ENCODE peak calls at places on chromosomes 13 and 19, in five cellular contexts. One of them, this sample, is unnamed.

GRCh38 chr13:112079696-112080095 is 12.7 kb downstream of the SOX1 start:
- DNase-seq in A549: no peak
- DNase-seq in HCT116: no peak
- DNase-seq in breast epithelium: no peak
- DNase-seq in Peyer's patch: no peak
- DNase-seq in this sample: no peak

GRCh38 chr19:48490980-48491792 is 20.4 kb downstream of the LMTK3 start:
- DNase-seq in A549: peak
- DNase-seq in HCT116: peak
- DNase-seq in breast epithelium: peak
- DNase-seq in Peyer's patch: peak
- DNase-seq in this sample: peak

GRCh38 chr13:108315273-108315672 is 45.8 kb downstream of the TNFSF13B start:
- DNase-seq in A549: no peak
- DNase-seq in HCT116: no peak
- DNase-seq in breast epithelium: no peak
- DNase-seq in Peyer's patch: no peak
- DNase-seq in this sample: no peak

GRCh38 chr19:47623921-47624391 is 15.0 kb downstream of the BICRA start:
- DNase-seq in A549: no peak
- DNase-seq in HCT116: no peak
- DNase-seq in breast epithelium: no peak
- DNase-seq in Peyer's patch: no peak
- DNase-seq in this sample: no peak

GRCh38 chr19:16366433-16367268 is 42.0 kb downstream of the KLF2 start:
- DNase-seq in A549: no peak
- DNase-seq in HCT116: no peak
- DNase-seq in breast epithelium: no peak
- DNase-seq in Peyer's patch: peak
- DNase-seq in this sample: no peak

GRCh38 chr13:113835461-113836274 is 28.2 kb downstream of the GAS6 start:
- DNase-seq in A549: no peak
- DNase-seq in HCT116: no peak
- DNase-seq in breast epithelium: no peak
- DNase-seq in Peyer's patch: no peak
- DNase-seq in this sample: peak

GRCh38 chr19:23558541-23558940 is 128.5 kb downstream of the ZNF675 start:
- DNase-seq in A549: no peak
- DNase-seq in HCT116: no peak
- DNase-seq in breast epithelium: no peak
- DNase-seq in Peyer's patch: no peak
- DNase-seq in this sample: no peak

GRCh38 chr19:4391701-4392543 is 8.4 kb downstream of the SH3GL1 start:
- DNase-seq in A549: no peak
- DNase-seq in HCT116: no peak
- DNase-seq in breast epithelium: no peak
- DNase-seq in Peyer's patch: no peak
- DNase-seq in this sample: peak

GRCh38 chr19:45645068-45645630 is 6.0 kb upstream of the EML2 start:
- DNase-seq in A549: no peak
- DNase-seq in HCT116: no peak
- DNase-seq in breast epithelium: no peak
- DNase-seq in Peyer's patch: no peak
- DNase-seq in this sample: no peak

GRCh38 chr19:16599655-16600346 is 27.6 kb upstream of the SLC35E1 start:
- DNase-seq in A549: no peak
- DNase-seq in HCT116: no peak
- DNase-seq in breast epithelium: no peak
- DNase-seq in Peyer's patch: no peak
- DNase-seq in this sample: no peak

GRCh38 chr19:30453768-30454167 is 81.6 kb downstream of the ZNF536 start:
- DNase-seq in A549: no peak
- DNase-seq in HCT116: no peak
- DNase-seq in breast epithelium: no peak
- DNase-seq in Peyer's patch: no peak
- DNase-seq in this sample: no peak

GRCh38 chr19:21084343-21084742 is 2.3 kb downstream of the ZNF714 start:
- DNase-seq in A549: no peak
- DNase-seq in HCT116: no peak
- DNase-seq in breast epithelium: no peak
- DNase-seq in Peyer's patch: no peak
- DNase-seq in this sample: no peak

GRCh38 chr19:11293468-11294389 is 2.2 kb upstream of the TSPAN16 start:
- DNase-seq in A549: peak
- DNase-seq in HCT116: peak
- DNase-seq in breast epithelium: peak
- DNase-seq in Peyer's patch: peak
- DNase-seq in this sample: peak
- TF ChIP-seq POLR2A in A549: peak
- TF ChIP-seq POLR2A in HCT116: no peak
- TF ChIP-seq POLR2A in breast epithelium: no peak
- TF ChIP-seq POLR2A in Peyer's patch: no peak
- TF ChIP-seq POLR2A in this sample: no peak

GRCh38 chr19:34335914-34336313 is 29.1 kb upstream of the GPI start:
- DNase-seq in A549: no peak
- DNase-seq in HCT116: no peak
- DNase-seq in breast epithelium: no peak
- DNase-seq in Peyer's patch: no peak
- DNase-seq in this sample: no peak

GRCh38 chr19:34332027-34332786 is 32.8 kb upstream of the GPI start:
- DNase-seq in A549: no peak
- DNase-seq in HCT116: no peak
- DNase-seq in breast epithelium: no peak
- DNase-seq in Peyer's patch: no peak
- DNase-seq in this sample: no peak

GRCh38 chr19:34337747-34338146 is 27.2 kb upstream of the GPI start:
- DNase-seq in A549: no peak
- DNase-seq in HCT116: no peak
- DNase-seq in breast epithelium: no peak
- DNase-seq in Peyer's patch: no peak
- DNase-seq in this sample: no peak

GRCh38 chr19:34341935-34342680 is 22.9 kb upstream of the GPI start:
- DNase-seq in A549: no peak
- DNase-seq in HCT116: no peak
- DNase-seq in breast epithelium: no peak
- DNase-seq in Peyer's patch: no peak
- DNase-seq in this sample: no peak

DNA sequence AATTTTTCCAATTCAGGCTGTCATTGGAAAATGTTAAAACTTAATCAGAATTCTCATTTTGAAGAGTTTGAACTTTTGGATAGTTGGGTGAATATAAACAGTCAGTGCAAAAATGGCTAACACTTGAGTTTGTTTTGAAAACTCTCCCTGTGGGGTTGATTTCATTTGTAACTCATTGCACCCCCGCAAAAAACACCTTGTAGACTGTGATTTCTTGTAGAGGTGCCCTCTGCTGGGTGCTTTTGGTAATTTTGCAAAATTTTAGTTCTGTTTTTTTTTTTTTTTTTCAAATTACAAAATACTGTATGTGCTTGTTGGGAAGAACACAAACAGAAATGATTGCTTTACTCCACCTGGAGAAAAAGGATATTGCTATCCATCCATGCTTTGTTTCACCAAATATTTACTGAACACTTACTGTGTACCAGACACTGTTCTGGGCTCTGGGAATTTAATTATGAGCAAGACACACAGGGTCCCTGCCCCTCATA is 28.2 kb upstream of the GPI start:
- DNase-seq in A549: peak
- DNase-seq in HCT116: peak
- DNase-seq in breast epithelium: no peak
- DNase-seq in Peyer's patch: no peak
- DNase-seq in this sample: no peak
- TF ChIP-seq CTCF in A549: peak
- TF ChIP-seq CTCF in HCT116: peak
- TF ChIP-seq CTCF in breast epithelium: peak
- TF ChIP-seq CTCF in Peyer's patch: peak
- TF ChIP-seq CTCF in this sample: peak

GRCh38 chr13:60758637-60759036 is 361.6 kb downstream of the TDRD3 start:
- DNase-seq in A549: no peak
- DNase-seq in HCT116: no peak
- DNase-seq in breast epithelium: no peak
- DNase-seq in Peyer's patch: no peak
- DNase-seq in this sample: no peak

GRCh38 chr13:60755380-60756163 is 358.6 kb downstream of the TDRD3 start:
- DNase-seq in A549: no peak
- DNase-seq in HCT116: no peak
- DNase-seq in breast epithelium: no peak
- DNase-seq in Peyer's patch: no peak
- DNase-seq in this sample: no peak

GRCh38 chr13:60756306-60756705 is 359.3 kb downstream of the TDRD3 start:
- DNase-seq in A549: no peak
- DNase-seq in HCT116: no peak
- DNase-seq in breast epithelium: no peak
- DNase-seq in Peyer's patch: no peak
- DNase-seq in this sample: no peak

GRCh38 chr13:60757481-60757880 is 360.5 kb downstream of the TDRD3 start:
- DNase-seq in A549: no peak
- DNase-seq in HCT116: no peak
- DNase-seq in breast epithelium: no peak
- DNase-seq in Peyer's patch: no peak
- DNase-seq in this sample: no peak

DNA sequence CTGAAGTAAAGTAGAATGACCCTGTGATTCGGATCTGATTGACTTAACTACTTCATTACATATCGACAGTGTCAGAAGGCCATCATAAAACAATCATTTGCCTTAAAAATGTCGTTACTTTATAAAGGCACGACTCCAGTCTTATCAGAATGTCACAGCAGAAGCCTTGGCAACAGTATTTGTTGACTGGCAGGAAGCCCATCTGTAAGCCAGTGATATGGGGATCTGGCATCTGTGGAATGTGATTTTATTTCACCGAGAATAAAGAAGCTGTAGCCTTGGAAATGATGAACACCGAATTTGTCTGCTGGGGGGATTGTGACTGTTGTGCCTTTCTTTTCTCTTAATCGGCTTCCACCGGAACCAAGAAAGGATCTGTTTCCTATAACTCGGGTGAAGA is 362.5 kb downstream of the TDRD3 start:
- DNase-seq in A549: no peak
- DNase-seq in HCT116: no peak
- DNase-seq in breast epithelium: no peak
- DNase-seq in Peyer's patch: no peak
- DNase-seq in this sample: no peak
- TF ChIP-seq POLR2A in A549: no peak
- TF ChIP-seq POLR2A in HCT116: no peak
- TF ChIP-seq POLR2A in breast epithelium: no peak
- TF ChIP-seq POLR2A in Peyer's patch: no peak
- TF ChIP-seq POLR2A in this sample: no peak

GRCh38 chr19:13256918-13257317 is 106.7 kb downstream of the IER2 start:
- DNase-seq in A549: no peak
- DNase-seq in HCT116: no peak
- DNase-seq in breast epithelium: no peak
- DNase-seq in Peyer's patch: no peak
- DNase-seq in this sample: no peak

GRCh38 chr19:13255041-13255718 is 105.0 kb downstream of the IER2 start:
- DNase-seq in A549: no peak
- DNase-seq in HCT116: no peak
- DNase-seq in breast epithelium: no peak
- DNase-seq in Peyer's patch: no peak
- DNase-seq in this sample: no peak

GRCh38 chr19:13262450-13262849 is 112.2 kb downstream of the IER2 start:
- DNase-seq in A549: peak
- DNase-seq in HCT116: no peak
- DNase-seq in breast epithelium: no peak
- DNase-seq in Peyer's patch: no peak
- DNase-seq in this sample: peak

GRCh38 chr19:13255719-13256059 is 105.5 kb downstream of the IER2 start:
- DNase-seq in A549: no peak
- DNase-seq in HCT116: no peak
- DNase-seq in breast epithelium: no peak
- DNase-seq in Peyer's patch: no peak
- DNase-seq in this sample: no peak

GRCh38 chr19:13260883-13261653 is 110.9 kb downstream of the IER2 start:
- DNase-seq in A549: peak
- DNase-seq in HCT116: peak
- DNase-seq in breast epithelium: peak
- DNase-seq in Peyer's patch: no peak
- DNase-seq in this sample: no peak
- TF ChIP-seq CTCF in A549: no peak
- TF ChIP-seq CTCF in HCT116: no peak
- TF ChIP-seq CTCF in breast epithelium: no peak
- TF ChIP-seq CTCF in Peyer's patch: no peak
- TF ChIP-seq CTCF in this sample: no peak

DNA sequence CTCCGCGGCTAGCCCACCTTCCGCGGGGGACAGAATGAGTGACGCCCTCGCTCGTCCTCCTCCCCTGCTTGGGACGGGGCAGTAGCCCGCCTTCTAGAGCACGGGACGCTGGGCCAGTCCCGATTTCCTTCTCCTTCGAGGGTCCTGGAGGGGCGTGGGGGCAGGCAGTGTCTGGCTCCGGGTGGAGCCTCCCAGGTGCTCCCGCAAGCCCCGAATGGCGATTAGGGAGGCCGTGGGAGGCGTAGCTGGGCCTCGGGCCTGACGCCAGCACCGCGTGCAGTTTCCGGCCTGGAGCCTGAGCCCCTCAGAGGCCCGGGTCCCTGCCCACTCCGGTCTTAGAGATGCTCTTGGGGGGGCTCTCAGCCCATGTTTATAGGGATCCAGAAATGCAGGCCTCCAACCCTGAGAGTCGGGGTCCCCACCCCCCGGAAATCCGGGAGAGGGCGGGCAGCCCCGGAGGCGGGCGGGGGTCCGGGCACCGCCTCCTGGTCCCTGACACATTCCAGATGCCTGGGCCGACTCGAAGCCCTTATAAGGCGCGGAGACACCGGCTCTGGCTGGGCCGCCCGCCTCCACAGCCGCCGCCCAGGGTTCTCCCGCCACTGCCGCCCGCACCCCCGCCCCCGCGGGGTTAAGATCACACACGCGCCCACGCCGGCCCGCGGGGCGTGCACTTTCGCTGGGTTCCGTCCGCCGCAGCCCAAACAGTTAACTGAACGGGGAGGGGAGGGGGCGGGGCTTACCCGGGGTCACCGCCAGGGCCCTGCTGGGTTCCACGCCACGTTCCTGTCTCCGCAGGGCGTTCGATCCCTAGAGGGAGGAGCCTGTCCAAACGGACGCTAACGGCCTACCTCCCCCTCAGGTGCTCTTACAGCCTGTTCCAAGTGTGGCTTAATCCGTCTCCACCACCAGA is 1.5 kb downstream of the MYADM start:
- DNase-seq in A549: peak
- DNase-seq in HCT116: peak
- DNase-seq in breast epithelium: peak
- DNase-seq in Peyer's patch: peak
- DNase-seq in this sample: peak
- TF ChIP-seq POLR2A in A549: no peak
- TF ChIP-seq POLR2A in HCT116: no peak
- TF ChIP-seq POLR2A in breast epithelium: peak
- TF ChIP-seq POLR2A in Peyer's patch: peak
- TF ChIP-seq POLR2A in this sample: peak

This sample was measured in uterus.